ENCODE peak calls at places on chromosomes 7 and 10, in five cellular contexts. I, N, E, H and M are unnamed samples. For H4K20me1, the result is how much of the 10 kb centered on the place peaks cover.

GRCh38 chr7:110977127-110977776 is 113.7 kb upstream of the LRRN3 start:
- DNase-seq in I (no peak), N (no peak), E (peak), H (no peak), M (no peak)

GRCh38 chr7:49081076-49081475 is 156.7 kb downstream of the CDC14C start:
- DNase-seq in I (no peak), N (no peak), E (no peak), H (no peak), M (no peak)

GRCh38 chr10:78942006-78942405 is 126.8 kb upstream of the ZMIZ1 start:
- DNase-seq in I (no peak), N (no peak), E (no peak), H (no peak), M (no peak)

GRCh38 chr7:45563401-45563800 is 10.8 kb upstream of the ADCY1 start:
- DNase-seq in I (no peak), N (no peak), E (no peak), H (no peak), M (no peak)

GRCh38 chr10:110684800-110685446 is 40.8 kb downstream of the RBM20 start:
- DNase-seq in I (peak), N (peak), E (peak), H (no peak), M (no peak)

GRCh38 chr7:54788664-54789063 is 29.7 kb upstream of the SEC61G start:
- DNase-seq in I (peak), N (peak), E (peak), H (peak), M (peak)

GRCh38 chr10:126376956-126377355 is 11.3 kb downstream of the ADAM12 start:
- DNase-seq in I (peak), N (peak), E (peak), H (no peak), M (no peak)

GRCh38 chr7:16504019-16504418 is 22.6 kb upstream of the LRRC72 start:
- DNase-seq in I (peak), N (peak), E (peak), H (no peak), M (no peak)

GRCh38 chr7:80312139-80312661 is 177.6 kb downstream of the GNAI1 start:
- DNase-seq in I (peak), N (peak), E (peak), H (no peak), M (peak)

GRCh38 chr7:1644341-1645070 is 25.6 kb upstream of the ELFN1 start:
- DNase-seq in I (no peak), N (no peak), E (no peak), H (no peak), M (no peak)

DNA sequence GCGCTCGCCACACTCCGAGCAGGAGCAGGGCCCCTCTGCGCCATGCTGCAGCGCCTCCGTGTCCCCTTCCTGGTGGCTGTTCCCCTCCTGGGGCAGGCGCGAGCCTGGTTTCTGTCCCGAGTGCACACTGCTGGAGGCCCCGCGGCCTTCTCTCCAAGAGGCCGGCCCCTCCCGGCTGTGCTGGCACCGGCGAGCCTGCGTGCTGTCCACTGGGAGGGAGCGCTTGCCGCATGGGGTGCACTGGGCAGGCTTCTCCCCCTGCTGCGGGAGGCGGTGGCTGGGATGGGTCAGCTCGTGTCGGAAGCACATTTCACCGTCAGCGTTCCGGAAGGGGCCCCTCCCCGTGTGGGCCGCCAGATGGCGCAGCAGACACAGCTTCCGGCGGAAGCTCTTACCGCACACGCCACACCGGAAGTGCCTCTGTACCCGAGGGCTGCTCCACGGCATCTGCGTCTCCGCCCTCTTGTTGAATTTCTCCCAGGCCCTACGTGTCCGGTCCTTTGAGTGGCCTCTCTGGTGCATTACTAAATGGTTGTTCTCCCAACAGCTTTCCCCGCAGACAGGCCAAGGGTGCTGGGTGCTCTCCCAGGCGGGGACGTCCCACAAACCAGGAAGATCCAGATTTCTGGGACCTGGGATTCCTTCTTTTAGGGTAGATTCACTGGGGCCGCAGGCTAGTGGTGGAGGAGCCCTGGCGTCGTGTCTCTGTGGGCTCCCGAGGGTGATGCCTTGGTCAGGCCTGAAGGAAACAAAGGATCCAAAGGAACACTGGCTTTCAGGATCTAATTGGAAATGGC is 18.7 kb downstream of the ZNF786 start:
- DNase-seq in I (peak), N (peak), E (no peak), H (peak), M (no peak)
- TF ChIP-seq CTCF in I (peak), N (no peak), E (peak), H (peak), M (peak)

GRCh38 chr10:103417601-103418000 is 21.2 kb downstream of the PDCD11 start:
- DNase-seq in I (no peak), N (no peak), E (no peak), H (no peak), M (no peak)

GRCh38 chr10:103415581-103415980 is 19.2 kb downstream of the PDCD11 start:
- DNase-seq in I (no peak), N (no peak), E (no peak), H (no peak), M (no peak)

GRCh38 chr10:103413540-103413939 is 17.1 kb downstream of the PDCD11 start:
- DNase-seq in I (no peak), N (no peak), E (no peak), H (no peak), M (no peak)

GRCh38 chr10:103416436-103417147 is 20.2 kb downstream of the PDCD11 start:
- DNase-seq in I (peak), N (peak), E (peak), H (peak), M (peak)
- H4K20me1 ChIP-seq in I (under half), N (under half), E (half or more), H (under half), M (under half)

GRCh38 chr7:520503-521161 is 986 bp upstream of the PDGFA start:
- DNase-seq in I (no peak), N (no peak), E (no peak), H (no peak), M (no peak)

GRCh38 chr7:519974-520458 is 370 bp upstream of the PDGFA start:
- DNase-seq in I (peak), N (peak), E (peak), H (no peak), M (peak)

GRCh38 chr7:522938-523289 is 3.3 kb upstream of the PDGFA start:
- DNase-seq in I (no peak), N (no peak), E (no peak), H (no peak), M (no peak)

GRCh38 chr7:522071-522937 is 2.7 kb upstream of the PDGFA start:
- DNase-seq in I (peak), N (peak), E (peak), H (no peak), M (peak)

GRCh38 chr7:521221-522070 is 1.8 kb upstream of the PDGFA start:
- DNase-seq in I (peak), N (no peak), E (no peak), H (no peak), M (peak)
- H3K4me3 ChIP-seq in I (no peak), N (peak), E (peak), H (peak), M (no peak)

GRCh38 chr10:89852872-89853271 is 151.5 kb downstream of the KIF20B start:
- DNase-seq in I (no peak), N (no peak), E (no peak), H (no peak), M (no peak)

GRCh38 chr10:89857399-89857798 is 156.0 kb downstream of the KIF20B start:
- DNase-seq in I (peak), N (peak), E (peak), H (no peak), M (no peak)

DNA sequence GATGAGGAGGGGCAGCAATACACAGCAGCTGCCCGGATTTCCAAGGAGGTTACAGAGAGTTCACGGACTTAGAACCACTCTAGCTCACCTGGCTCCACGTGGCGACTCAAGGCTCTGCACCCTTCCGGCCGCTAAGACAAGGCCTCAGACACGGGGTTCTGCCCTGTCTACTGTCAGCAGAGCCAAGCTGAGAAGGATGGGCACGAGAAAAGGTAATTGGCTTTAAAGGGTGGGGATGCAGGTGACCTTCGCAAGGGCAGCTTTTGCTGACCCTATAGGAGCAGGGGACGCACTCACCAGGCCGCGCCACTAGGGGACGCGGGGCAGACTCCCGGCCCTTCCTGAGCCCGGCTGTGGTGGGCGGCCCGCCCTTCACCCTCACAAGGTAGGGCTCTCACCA is 152.4 kb downstream of the KIF20B start:
- DNase-seq in I (no peak), N (no peak), E (no peak), H (no peak), M (no peak)
- TF ChIP-seq CTCF in I (no peak), N (no peak), E (no peak), H (peak), M (peak)

GRCh38 chr7:155645652-155646051 is 1.2 kb downstream of the RBM33 start:
- DNase-seq in I (no peak), N (no peak), E (no peak), H (no peak), M (peak)
- H4K20me1 ChIP-seq in I (under half), N (under half), E (under half), H (under half), M (under half)